ENCODE peak calls at places on chromosomes 13 and 19, in seven cellular contexts. D is NCI-H1092; Y is CD14-positive monocyte; M is activated naive CD8-positive, alpha-beta T cell treated with anti-CD3 and anti-CD28 coated beads, Interleukin-2, amount 50 U/mL, for 24 hours; G is Caco-2; C is left ventricle myocardium inferior; J is epithelial cell of esophagus. U is an unnamed sample.

GRCh38 chr13:22061371-22061805 is 390.5 kb downstream of the FGF9 start:
- DNase-seq in G (no peak), M (peak), D (no peak), C (no peak), Y (no peak), J (no peak), U (no peak)

GRCh38 chr13:42548731-42549554 is 25.0 kb upstream of the TNFSF11 start:
- DNase-seq in M (peak), D (no peak), C (no peak), J (no peak), Y (no peak), G (no peak), U (no peak)

GRCh38 chr19:6730153-6730804 is 7.1 kb downstream of the GPR108 start:
- DNase-seq in C (no peak), D (no peak), M (peak), G (no peak), J (peak), Y (no peak), U (peak)

GRCh38 chr13:38735655-38736440 is 49.0 kb downstream of the FREM2 start:
- DNase-seq in D (no peak), Y (no peak), J (no peak), M (no peak), C (no peak), G (no peak), U (no peak)

GRCh38 chr19:15841875-15842569 is 26.6 kb upstream of the OR10H1 start:
- DNase-seq in C (no peak), Y (no peak), G (no peak), D (no peak), M (peak), J (no peak), U (no peak)

GRCh38 chr19:44972802-44973201 is 17.6 kb downstream of the CLPTM1 start:
- DNase-seq in J (no peak), C (no peak), Y (no peak), M (no peak), G (no peak), D (no peak), U (no peak)

GRCh38 chr13:33874871-33875270 is 56.9 kb downstream of the RFC3 start:
- DNase-seq in J (no peak), Y (no peak), G (no peak), M (no peak), C (no peak), D (no peak), U (no peak)

GRCh38 chr19:41426952-41427646 is at the start of gene B3GNT8:
- DNase-seq in C (peak), M (peak), G (peak), Y (peak), D (no peak), J (peak), U (peak)

GRCh38 chr19:30307191-30307974 is 64.8 kb upstream of the ZNF536 start:
- DNase-seq in Y (no peak), D (no peak), J (no peak), C (no peak), M (no peak), G (no peak), U (no peak)

U was measured in bronchial epithelial cell.